ENCODE peak calls at places on chromosome 19, in seven cellular contexts. L is K562, B is suprapubic skin, T is HCT116, E is H1, I is GM12892, Y is stomach. D is an unnamed sample.

GRCh38 chr19:44570984-44571684 is 41.7 kb upstream of the CEACAM20 start:
- DNase-seq in L (peak; percentile 67), B (no peak), T (peak; percentile 76), E (peak; percentile 80), I (no peak), Y (peak; percentile 65), D (peak; percentile 48)

GRCh38 chr19:47464619-47465018 is 7.1 kb downstream of the SLC8A2 start:
- DNase-seq in L (no peak), B (no peak), T (no peak), E (no peak), I (no peak), Y (no peak), D (no peak)

GRCh38 chr19:31175564-31176348 is 173.5 kb downstream of the TSHZ3 start:
- DNase-seq in L (no peak), B (no peak), T (no peak), E (no peak), I (no peak), Y (no peak), D (no peak)

GRCh38 chr19:46069841-46070341 is 29.1 kb upstream of the IGFL4 start:
- DNase-seq in L (no peak), B (no peak), T (no peak), E (no peak), I (no peak), Y (no peak), D (no peak)

GRCh38 chr19:8391274-8392016 is 1.3 kb downstream of the RAB11B start:
- DNase-seq in L (no peak), B (no peak), T (no peak), E (no peak), I (no peak), Y (peak; percentile 54), D (no peak)

GRCh38 chr19:52936958-52937334 is 13.7 kb upstream of the ZNF888 start:
- DNase-seq in L (no peak), B (no peak), T (no peak), E (no peak), I (no peak), Y (no peak), D (peak; percentile 8)

GRCh38 chr19:35204799-35205732 is 23.5 kb downstream of the FAM187B start:
- DNase-seq in L (peak; percentile 52), B (no peak), T (no peak), E (no peak), I (no peak), Y (no peak), D (no peak)

GRCh38 chr19:31351212-31352193 is 2.3 kb upstream of the TSHZ3 start:
- DNase-seq in L (no peak), B (no peak), T (no peak), E (peak; percentile 66), I (no peak), Y (no peak), D (peak; percentile 41)

GRCh38 chr19:42178791-42179500 is 38.5 kb downstream of the DEDD2 start:
- DNase-seq in L (peak; percentile 60), B (no peak), T (no peak), E (peak; percentile 82), I (no peak), Y (no peak), D (no peak)

GRCh38 chr19:48793271-48793670 is 17.6 kb downstream of the BCAT2 start:
- DNase-seq in L (no peak), B (no peak), T (no peak), E (no peak), I (no peak), Y (no peak), D (no peak)

GRCh38 chr19:39870171-39870971 is 24.2 kb upstream of the FBL start:
- DNase-seq in L (no peak), B (no peak), T (no peak), E (peak; percentile 82), I (no peak), Y (no peak), D (no peak)

GRCh38 chr19:16628984-16629691 is 1.1 kb upstream of the MED26 start:
- DNase-seq in L (no peak), B (no peak), T (no peak), E (no peak), I (no peak), Y (peak; percentile 48), D (no peak)

DNA sequence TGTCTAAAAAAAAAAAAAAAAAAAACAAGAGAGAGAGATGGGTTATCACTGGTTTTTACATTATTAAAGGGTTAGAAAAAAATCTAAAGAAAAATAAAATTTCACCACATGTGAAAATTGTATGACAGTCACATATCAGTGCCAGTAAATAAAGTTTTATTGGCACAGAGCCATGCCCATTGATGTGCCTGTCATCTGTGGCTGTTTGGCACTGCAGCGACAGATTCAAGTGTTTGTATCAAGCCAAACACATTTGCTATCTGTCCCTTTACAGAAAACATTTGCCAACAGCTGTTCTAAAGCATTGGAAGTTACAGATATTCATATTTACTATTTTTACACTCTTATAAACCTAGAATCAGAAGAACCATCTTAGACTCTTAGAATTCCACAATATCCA is 16.3 kb downstream of the FCHO1 start:
- DNase-seq in L (no peak), B (no peak), T (no peak), E (no peak), I (no peak), Y (no peak), D (no peak)
- TF ChIP-seq POLR2AphosphoS5 in L (no peak), B (no peak), T (no peak), E (no peak), I (no peak), Y (no peak), D (no peak)

DNA sequence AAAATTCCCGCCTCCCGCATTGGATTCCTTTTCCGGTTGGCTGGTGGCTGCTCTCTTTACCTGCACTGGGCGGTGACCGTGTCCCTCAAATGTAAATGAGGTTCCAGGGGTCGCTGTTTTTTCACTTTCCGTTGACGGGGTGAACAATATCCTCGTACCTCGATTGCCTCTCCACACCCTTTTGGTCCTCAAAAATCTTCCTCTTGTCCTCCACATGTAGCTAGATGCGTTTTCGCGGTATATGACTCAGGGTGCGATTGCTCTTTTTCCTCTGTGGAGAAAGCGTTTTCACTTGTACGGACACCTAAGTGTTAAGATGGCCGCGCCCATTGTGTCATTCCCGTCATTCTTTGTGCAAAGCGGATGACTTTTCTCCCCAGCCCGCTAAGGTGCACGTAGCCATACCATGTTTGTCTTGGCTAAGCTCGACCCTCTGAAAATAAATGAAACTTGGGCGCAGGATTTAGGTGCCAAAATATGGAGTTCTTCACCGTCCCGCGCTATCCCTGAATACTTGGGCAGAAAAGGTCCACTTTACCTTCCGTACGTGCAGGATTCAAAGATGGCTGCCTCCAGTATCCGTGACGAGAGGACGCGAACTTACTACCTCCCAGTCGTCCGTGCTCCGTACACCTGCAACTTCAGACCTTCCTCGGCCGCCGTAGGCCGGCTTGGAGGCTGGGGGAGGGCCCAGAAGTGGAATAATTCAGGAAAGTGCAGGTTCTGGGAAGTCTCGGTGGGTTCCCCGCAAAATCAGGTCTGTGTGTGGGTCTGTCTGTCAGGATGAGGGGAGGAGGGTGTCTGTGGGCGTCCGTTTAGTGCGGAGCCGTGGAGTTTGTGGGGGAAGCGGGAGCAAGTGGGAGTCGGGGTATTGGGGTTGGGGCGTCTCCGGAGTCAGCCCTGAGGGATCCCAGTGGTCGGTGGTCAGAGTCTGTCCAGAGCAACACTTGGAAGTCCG is at the start of gene ZNF613:
- DNase-seq in L (peak; percentile 90), B (peak; percentile 90), T (peak; percentile 94), E (peak; percentile 90), I (peak; percentile 75), Y (peak; percentile 89), D (peak; percentile 89)
- TF ChIP-seq POLR2AphosphoS5 in L (no peak), B (peak; percentile 55), T (peak; percentile 20), E (no peak), I (no peak), Y (peak; percentile 52), D (peak; percentile 85)

GRCh38 chr19:1582201-1582600 is 10.5 kb downstream of the MBD3 start:
- DNase-seq in L (no peak), B (no peak), T (no peak), E (no peak), I (no peak), Y (no peak), D (no peak)

GRCh38 chr19:1587872-1588271 is 4.8 kb downstream of the MBD3 start:
- DNase-seq in L (no peak), B (no peak), T (no peak), E (no peak), I (no peak), Y (no peak), D (no peak)

GRCh38 chr19:1585243-1585580 is 7.5 kb downstream of the MBD3 start:
- DNase-seq in L (no peak), B (no peak), T (no peak), E (no peak), I (no peak), Y (no peak), D (no peak)

GRCh38 chr19:1580957-1581356 is 11.7 kb downstream of the MBD3 start:
- DNase-seq in L (no peak), B (no peak), T (no peak), E (no peak), I (no peak), Y (no peak), D (no peak)

GRCh38 chr19:1584500-1585242 is 8.0 kb downstream of the MBD3 start:
- DNase-seq in L (no peak), B (no peak), T (no peak), E (peak; percentile 90), I (no peak), Y (no peak), D (no peak)
- TF ChIP-seq POLR2AphosphoS5 in L (no peak), B (no peak), T (no peak), E (no peak), I (no peak), Y (no peak), D (no peak)

GRCh38 chr19:2636142-2636896 is 66.2 kb downstream of the GNG7 start:
- DNase-seq in L (no peak), B (no peak), T (no peak), E (no peak), I (no peak), Y (no peak), D (no peak)

GRCh38 chr19:2634960-2635359 is 67.5 kb downstream of the GNG7 start:
- DNase-seq in L (no peak), B (no peak), T (no peak), E (no peak), I (no peak), Y (no peak), D (no peak)

GRCh38 chr19:2634228-2634951 is 68.1 kb downstream of the GNG7 start:
- DNase-seq in L (no peak), B (no peak), T (no peak), E (no peak), I (no peak), Y (peak; percentile 81), D (no peak)

GRCh38 chr19:2638417-2638940 is 64.0 kb downstream of the GNG7 start:
- DNase-seq in L (no peak), B (no peak), T (no peak), E (no peak), I (no peak), Y (no peak), D (no peak)

DNA sequence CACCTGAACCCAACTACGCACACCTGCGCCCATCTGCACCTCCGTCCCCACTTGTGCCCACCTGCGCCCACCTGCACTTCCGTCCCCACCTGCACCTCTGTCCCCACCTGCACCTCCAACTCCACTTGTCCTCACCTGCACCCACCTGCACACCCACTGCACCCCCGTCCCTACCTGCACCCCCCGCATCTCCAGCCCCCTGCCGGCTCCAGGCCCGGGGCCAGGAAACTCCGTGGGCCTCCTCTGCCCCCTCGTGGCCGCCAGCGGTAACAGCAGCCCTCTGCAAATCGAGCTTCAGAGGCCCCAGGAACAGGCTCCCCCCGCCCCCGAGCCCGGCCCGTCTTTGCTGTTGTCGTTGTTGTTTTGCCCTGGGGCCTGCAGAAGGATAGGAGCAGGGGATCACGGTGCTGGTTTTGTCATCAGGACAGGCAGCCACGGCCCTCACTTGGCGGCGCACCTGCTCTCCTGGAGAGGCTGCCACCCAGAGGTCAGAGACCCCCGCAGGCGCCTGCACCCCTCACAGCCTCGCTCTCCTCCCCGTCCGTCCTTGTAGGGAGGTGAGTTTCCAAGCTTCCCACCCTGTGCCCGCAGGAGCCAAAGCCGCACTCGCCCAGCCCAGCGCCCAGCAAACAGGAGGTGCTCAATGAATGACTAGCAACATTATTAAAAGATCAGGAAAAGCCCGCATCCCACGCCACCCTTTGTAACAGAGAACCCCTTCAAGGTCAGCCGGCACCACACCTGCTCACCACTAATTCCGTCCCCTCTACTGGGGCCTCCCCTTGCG is 65.4 kb downstream of the GNG7 start:
- DNase-seq in L (peak; percentile 82), B (no peak), T (no peak), E (peak; percentile 89), I (peak; percentile 92), Y (peak; percentile 72), D (peak; percentile 29)
- TF ChIP-seq POLR2AphosphoS5 in L (no peak), B (no peak), T (no peak), E (no peak), I (no peak), Y (no peak), D (no peak)

D was measured in prostate gland.